ENCODE peak calls at places on chromosomes 3 and 15, in eight cellular contexts. F, E, X, H, B, Z, S and G are unnamed samples. For H3K4me1, the result is how much of the 10 kb centered on the place peaks cover.

GRCh38 chr15:67501177-67501835 is 19.6 kb upstream of the C15orf61 start:
- DNase-seq in Z (no peak), F (no peak), B (no peak), S (no peak), X (no peak), H (no peak), E (peak), G (no peak)

GRCh38 chr3:61052855-61053254 is 198.4 kb downstream of the FHIT start:
- DNase-seq in Z (no peak), S (no peak), F (no peak), X (no peak), H (no peak), B (no peak), E (no peak), G (no peak)

GRCh38 chr3:194298331-194299227 is 52.5 kb downstream of the CPN2 start:
- DNase-seq in E (no peak), H (no peak), B (peak), F (no peak), Z (no peak), X (no peak), S (no peak), G (no peak)

GRCh38 chr15:60994842-60995495 is 234.1 kb downstream of the RORA start:
- DNase-seq in Z (no peak), H (no peak), X (no peak), S (peak), B (no peak), F (peak), E (no peak), G (no peak)

GRCh38 chr15:82910721-82911120 is 41.8 kb downstream of the HOMER2 start:
- DNase-seq in S (no peak), B (no peak), H (no peak), Z (no peak), F (no peak), E (no peak), X (no peak), G (no peak)

GRCh38 chr15:38253448-38253847 is 812 bp downstream of the SPRED1 start:
- DNase-seq in E (peak), H (no peak), S (no peak), Z (peak), X (no peak), F (no peak), B (no peak), G (peak)

GRCh38 chr15:58731756-58732535 is 17.6 kb downstream of the ADAM10 start:
- DNase-seq in Z (no peak), B (no peak), F (no peak), H (no peak), E (peak), X (no peak), S (no peak), G (peak)

GRCh38 chr3:105496343-105496742 is 129.6 kb downstream of the ALCAM start:
- DNase-seq in E (no peak), H (no peak), Z (peak), F (no peak), S (no peak), X (no peak), B (no peak), G (no peak)

GRCh38 chr3:32819581-32820348 is 2.0 kb downstream of the TRIM71 start:
- DNase-seq in F (no peak), Z (peak), E (no peak), S (no peak), H (no peak), X (no peak), B (no peak), G (no peak)

GRCh38 chr15:60611592-60612346 is 132.8 kb upstream of the ICE2 start:
- DNase-seq in X (no peak), Z (no peak), B (no peak), F (no peak), S (no peak), H (no peak), E (no peak), G (no peak)

GRCh38 chr15:28975766-28976179 is 90.0 kb downstream of the APBA2 start:
- DNase-seq in B (peak), X (no peak), H (peak), Z (peak), S (no peak), F (no peak), E (peak), G (peak)

GRCh38 chr15:57519806-57520205 is 71.9 kb upstream of the MYZAP start:
- DNase-seq in E (no peak), S (no peak), X (no peak), F (no peak), B (no peak), H (no peak), Z (no peak), G (no peak)

GRCh38 chr3:195007794-195008193 is 263.2 kb downstream of the XXYLT1 start:
- DNase-seq in B (no peak), F (no peak), Z (no peak), S (no peak), H (no peak), E (peak), X (no peak), G (no peak)

GRCh38 chr3:50671331-50671730 is 3.4 kb upstream of the DOCK3 start:
- DNase-seq in B (no peak), X (no peak), E (peak), Z (no peak), S (no peak), F (no peak), H (no peak), G (peak)

GRCh38 chr3:142999881-143000280 is 1.5 kb upstream of the U2SURP start:
- DNase-seq in E (no peak), S (no peak), X (no peak), B (no peak), Z (peak), F (no peak), H (no peak), G (no peak)

GRCh38 chr15:25391971-25392733 is 46.7 kb downstream of the UBE3A start:
- DNase-seq in X (no peak), Z (no peak), B (no peak), S (no peak), E (peak), F (no peak), H (no peak), G (no peak)

GRCh38 chr15:28147827-28148226 is 48.7 kb upstream of the OCA2 start:
- DNase-seq in F (no peak), H (no peak), B (no peak), Z (no peak), E (no peak), S (no peak), X (no peak), G (no peak)

GRCh38 chr15:85792102-85792731 is 2.5 kb downstream of the KLHL25 start:
- DNase-seq in X (peak), B (no peak), S (no peak), E (no peak), F (no peak), Z (no peak), H (no peak), G (no peak)

GRCh38 chr3:16665282-16665741 is 60.1 kb upstream of the DAZL start:
- DNase-seq in Z (no peak), B (no peak), X (no peak), F (no peak), S (no peak), E (peak), H (no peak), G (no peak)

GRCh38 chr3:136250862-136251460 is 821 bp downstream of the PCCB start:
- DNase-seq in E (peak), X (peak), Z (peak), H (no peak), F (peak), B (peak), S (peak), G (peak)

GRCh38 chr15:29222129-29222853 is 47.3 kb downstream of the NSMCE3 start:
- DNase-seq in X (no peak), S (no peak), Z (no peak), H (no peak), F (no peak), E (no peak), B (no peak), G (no peak)

GRCh38 chr15:68820205-68820588 is 498 bp downstream of the ANP32A start:
- DNase-seq in B (peak), Z (peak), F (peak), S (peak), E (peak), X (peak), H (no peak), G (no peak)

GRCh38 chr3:18672561-18672960 is 247.4 kb upstream of the SATB1 start:
- DNase-seq in S (no peak), Z (no peak), B (no peak), F (no peak), E (no peak), H (no peak), X (no peak), G (no peak)

GRCh38 chr15:84797212-84797611 is 19.9 kb upstream of the ALPK3 start:
- DNase-seq in F (no peak), Z (no peak), S (no peak), H (no peak), E (no peak), X (no peak), B (no peak), G (no peak)

GRCh38 chr15:42053010-42053409 is 32.2 kb upstream of the PLA2G4E start:
- DNase-seq in F (no peak), E (no peak), Z (no peak), H (no peak), B (no peak), X (no peak), S (no peak), G (no peak)

GRCh38 chr3:57161131-57161538 is 4.0 kb downstream of the IL17RD start:
- DNase-seq in H (no peak), B (no peak), S (no peak), X (no peak), F (no peak), E (peak), Z (no peak), G (no peak)

GRCh38 chr3:63886843-63887242 is 23.2 kb downstream of the ATXN7 start:
- DNase-seq in B (no peak), Z (no peak), F (no peak), X (no peak), E (peak), H (no peak), S (no peak), G (no peak)

GRCh38 chr3:150870406-150870805 is 34.8 kb downstream of the MINDY4B start:
- DNase-seq in E (peak), B (no peak), H (no peak), F (no peak), Z (no peak), S (no peak), X (no peak), G (no peak)

GRCh38 chr15:51094606-51095569 is at the start of gene TNFAIP8L3:
- DNase-seq in S (peak), E (peak), X (peak), H (no peak), Z (peak), B (peak), F (peak), G (no peak)

GRCh38 chr3:62918752-62919151 is 43.5 kb upstream of the CADPS start:
- DNase-seq in H (no peak), E (no peak), Z (no peak), F (no peak), B (no peak), X (no peak), S (no peak), G (no peak)

GRCh38 chr3:109922898-109923297 is 585.6 kb upstream of the DPPA4 start:
- DNase-seq in B (no peak), H (no peak), X (no peak), F (no peak), Z (no peak), S (no peak), E (no peak), G (no peak)

GRCh38 chr3:30042274-30042859 is 564.0 kb upstream of the TGFBR2 start:
- DNase-seq in H (peak), B (no peak), F (peak), Z (peak), S (peak), E (peak), X (no peak), G (peak)

GRCh38 chr15:65337436-65338070 is 33.1 kb downstream of the RNU5B-1 start:
- DNase-seq in X (no peak), H (no peak), B (peak), S (no peak), E (no peak), F (no peak), Z (no peak), G (no peak)

GRCh38 chr15:75107905-75108838 is 84.8 kb downstream of the PPCDC start:
- DNase-seq in E (peak), S (no peak), B (peak), X (peak), F (no peak), H (no peak), Z (no peak), G (peak)

GRCh38 chr3:187101184-187102072 is 37.9 kb downstream of the RPL39L start:
- DNase-seq in F (peak), X (peak), E (peak), Z (no peak), S (peak), H (no peak), B (peak), G (peak)

GRCh38 chr3:162166543-162166942 is 669.9 kb downstream of the OTOL1 start:
- DNase-seq in E (no peak), Z (no peak), F (no peak), B (no peak), H (no peak), X (no peak), S (no peak), G (no peak)

GRCh38 chr3:196274585-196274984 is 12.9 kb downstream of the PCYT1A start:
- DNase-seq in E (no peak), H (no peak), X (no peak), F (no peak), B (no peak), Z (no peak), S (no peak), G (no peak)

GRCh38 chr3:180048840-180049239 is 12.1 kb upstream of the PEX5L start:
- DNase-seq in B (no peak), H (no peak), S (no peak), Z (no peak), X (no peak), E (no peak), F (no peak), G (no peak)

GRCh38 chr15:101167791-101168462 is 83.9 kb downstream of the CHSY1 start:
- DNase-seq in E (peak), X (peak), H (no peak), S (peak), Z (no peak), F (peak), B (peak), G (peak)

GRCh38 chr15:101168898-101169297 is 83.0 kb downstream of the CHSY1 start:
- DNase-seq in Z (no peak), S (no peak), X (no peak), B (peak), H (no peak), F (no peak), E (no peak), G (no peak)

GRCh38 chr15:101169457-101170071 is 82.3 kb downstream of the CHSY1 start:
- DNase-seq in Z (no peak), B (peak), H (no peak), F (no peak), X (no peak), E (peak), S (no peak), G (no peak)

GRCh38 chr15:101167366-101167790 is 84.5 kb downstream of the CHSY1 start:
- DNase-seq in S (no peak), E (no peak), Z (no peak), X (no peak), F (no peak), H (no peak), B (peak), G (no peak)

DNA sequence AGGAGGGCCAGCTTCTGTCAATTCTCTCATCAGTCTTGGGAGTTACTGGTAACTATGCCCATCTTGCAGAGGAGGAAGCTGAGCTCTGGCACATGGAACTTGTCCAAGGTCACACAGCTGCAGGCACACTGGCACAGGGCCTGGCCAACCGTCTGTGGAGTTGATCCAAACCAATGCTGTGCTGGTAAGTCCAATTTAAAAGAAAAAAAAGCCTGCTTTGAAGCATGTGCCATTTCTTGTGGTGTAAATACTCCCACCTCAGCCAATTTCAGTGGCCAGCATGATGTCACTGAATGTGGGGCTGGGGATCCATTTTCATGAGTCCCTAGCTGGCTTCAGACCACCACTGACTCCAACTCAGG is 83.4 kb downstream of the CHSY1 start:
- DNase-seq in Z (no peak), H (no peak), S (peak), E (peak), X (no peak), B (peak), F (no peak), G (no peak)
- H3K4me1 ChIP-seq in Z (under half), H (under half), S (half or more), E (under half), X (half or more), B (under half), F (under half), G (under half)

GRCh38 chr3:100030346-100030745 is 84.0 kb downstream of the FILIP1L start:
- DNase-seq in Z (no peak), H (no peak), B (no peak), X (no peak), S (no peak), E (no peak), F (no peak), G (no peak)

GRCh38 chr3:100033814-100034490 is 80.3 kb downstream of the FILIP1L start:
- DNase-seq in F (no peak), H (no peak), S (no peak), Z (no peak), B (no peak), E (peak), X (no peak), G (peak)

GRCh38 chr3:100032262-100032661 is 82.0 kb downstream of the FILIP1L start:
- DNase-seq in E (peak), H (no peak), F (no peak), X (no peak), Z (no peak), S (no peak), B (no peak), G (peak)

GRCh38 chr3:100030914-100031313 is 83.4 kb downstream of the FILIP1L start:
- DNase-seq in X (no peak), B (no peak), H (no peak), F (no peak), S (no peak), Z (no peak), E (no peak), G (no peak)

DNA sequence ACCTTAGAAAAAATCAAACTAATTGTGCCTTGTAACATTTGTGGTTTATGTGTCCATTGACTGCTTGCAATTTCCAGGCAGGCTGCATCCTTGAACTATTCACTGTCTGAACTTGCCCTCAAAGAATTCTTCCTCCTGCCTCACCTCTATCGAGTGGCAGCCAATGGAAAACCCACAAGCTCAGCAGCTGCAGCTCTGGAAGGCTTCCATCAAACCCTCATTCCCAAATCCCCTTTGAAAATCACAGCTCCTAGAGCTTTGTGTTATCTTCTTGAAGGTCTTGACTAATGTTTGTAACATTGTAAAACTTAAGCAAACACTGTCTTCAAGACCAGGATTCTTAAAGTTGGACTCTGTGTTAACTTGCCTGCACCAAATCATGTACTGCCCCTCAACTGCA is 81.1 kb downstream of the FILIP1L start:
- DNase-seq in F (no peak), H (no peak), Z (no peak), S (no peak), E (peak), B (no peak), X (no peak), G (peak)
- H3K4me1 ChIP-seq in F (under half), H (under half), Z (under half), S (under half), E (under half), B (under half), X (under half), G (under half)

DNA sequence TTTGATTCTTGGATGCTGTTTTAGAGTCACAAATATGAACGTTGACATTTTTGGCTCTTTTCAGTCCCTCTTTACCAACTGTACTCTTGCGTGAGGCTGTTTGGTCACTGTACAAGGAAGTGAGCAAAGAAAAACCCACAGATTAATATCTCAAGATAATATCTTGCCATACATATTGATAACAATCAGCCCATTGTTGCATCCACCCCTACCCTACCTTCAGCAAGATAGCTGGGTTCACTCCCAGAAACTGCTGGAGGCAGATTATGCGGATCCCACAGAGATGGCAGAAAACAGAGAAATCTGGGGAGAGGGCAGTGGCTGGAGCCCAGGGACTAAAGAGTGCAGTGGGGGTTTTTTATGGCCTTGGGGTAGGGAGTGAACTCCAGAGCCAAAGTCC is 29.9 kb upstream of the MFSD1 start:
- DNase-seq in F (no peak), Z (no peak), H (no peak), E (no peak), B (no peak), S (no peak), X (no peak), G (no peak)
- H3K4me1 ChIP-seq in F (under half), Z (under half), H (under half), E (under half), B (under half), S (half or more), X (under half), G (under half)

GRCh38 chr3:48225587-48225986 is 2.3 kb downstream of the CAMP start:
- DNase-seq in E (no peak), F (no peak), Z (no peak), H (no peak), X (no peak), B (no peak), S (no peak), G (no peak)
- H3K4me1 ChIP-seq in E (under half), F (under half), Z (under half), H (under half), X (under half), B (under half), S (under half), G (under half)

GRCh38 chr15:96412045-96412918 is 81.8 kb downstream of the NR2F2 start:
- DNase-seq in Z (peak), E (no peak), H (no peak), X (no peak), B (no peak), F (no peak), S (no peak), G (no peak)

GRCh38 chr15:96414875-96415274 is 84.4 kb downstream of the NR2F2 start:
- DNase-seq in S (no peak), H (no peak), Z (no peak), E (no peak), X (peak), B (no peak), F (no peak), G (no peak)

GRCh38 chr15:96410175-96411055 is 79.9 kb downstream of the NR2F2 start:
- DNase-seq in F (no peak), S (no peak), Z (peak), H (no peak), X (no peak), B (no peak), E (no peak), G (no peak)

GRCh38 chr15:96411056-96412031 is 80.8 kb downstream of the NR2F2 start:
- DNase-seq in H (no peak), Z (no peak), X (no peak), E (no peak), S (no peak), B (no peak), F (no peak), G (no peak)

DNA sequence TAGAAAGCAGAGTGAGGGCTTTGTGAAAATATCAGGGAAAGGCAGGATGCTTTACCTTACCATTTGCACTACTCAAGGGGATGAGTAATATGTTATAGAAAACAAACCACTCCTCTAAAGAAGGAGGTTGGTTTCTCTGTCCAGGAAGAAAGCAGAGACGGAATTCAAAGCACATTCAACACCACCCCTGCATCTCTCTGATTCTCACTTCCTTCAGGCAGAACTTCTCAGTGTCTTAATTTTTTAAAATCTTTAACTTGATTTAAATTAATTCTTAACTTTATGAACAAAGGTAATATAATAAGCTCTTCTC is 82.4 kb downstream of the NR2F2 start:
- DNase-seq in E (no peak), S (no peak), B (no peak), F (no peak), X (no peak), Z (no peak), H (no peak), G (no peak)
- H3K4me1 ChIP-seq in E (under half), S (under half), B (under half), F (under half), X (under half), Z (under half), H (under half), G (under half)

GRCh38 chr3:133384331-133385027 is 15.4 kb upstream of the BFSP2 start:
- DNase-seq in Z (peak), X (peak), H (peak), F (peak), S (peak), E (peak), B (no peak), G (no peak)
- H3K4me1 ChIP-seq in Z (under half), X (under half), H (under half), F (under half), S (under half), E (under half), B (under half), G (under half)